ENCODE peak calls at places on chromosomes 5 and 9, in six cellular contexts. One of them, this sample, is unnamed.

GRCh38 chr5:141841781-141842180 is 36.4 kb downstream of the PCDH1 start:
- DNase-seq in mesenchymal stem cell: no peak
- DNase-seq in lung: peak; percentile 70
- DNase-seq in AG09309: no peak
- DNase-seq in RWPE2: no peak
- DNase-seq in PC-9: no peak
- DNase-seq in this sample: no peak

GRCh38 chr9:102479191-102479590 is 515.9 kb upstream of the CYLC2 start:
- DNase-seq in lung: no peak
- DNase-seq in PC-9: no peak
- DNase-seq in mesenchymal stem cell: no peak
- DNase-seq in RWPE2: no peak
- DNase-seq in AG09309: no peak
- DNase-seq in this sample: peak; percentile 3

GRCh38 chr9:129339539-129340157 is 161.6 kb upstream of the IER5L start:
- DNase-seq in AG09309: no peak
- DNase-seq in lung: no peak
- DNase-seq in mesenchymal stem cell: no peak
- DNase-seq in PC-9: no peak
- DNase-seq in RWPE2: no peak
- DNase-seq in this sample: no peak

GRCh38 chr5:178642351-178642909 is 15.6 kb upstream of the CLK4 start:
- DNase-seq in RWPE2: peak; percentile 100
- DNase-seq in PC-9: peak; percentile 98
- DNase-seq in AG09309: peak; percentile 75
- DNase-seq in mesenchymal stem cell: peak; percentile 90
- DNase-seq in lung: no peak
- DNase-seq in this sample: peak; percentile 93

GRCh38 chr5:112407666-112408065 is 11.4 kb downstream of the EPB41L4A start:
- DNase-seq in mesenchymal stem cell: no peak
- DNase-seq in lung: no peak
- DNase-seq in PC-9: peak; percentile 59
- DNase-seq in RWPE2: no peak
- DNase-seq in AG09309: no peak
- DNase-seq in this sample: no peak

GRCh38 chr5:157744055-157745011 is 821 bp downstream of the LSM11 start:
- DNase-seq in PC-9: no peak
- DNase-seq in lung: no peak
- DNase-seq in mesenchymal stem cell: peak; percentile 30
- DNase-seq in AG09309: no peak
- DNase-seq in RWPE2: no peak
- DNase-seq in this sample: no peak

GRCh38 chr5:108345541-108346171 is 36.2 kb downstream of the FBXL17 start:
- DNase-seq in PC-9: peak; percentile 51
- DNase-seq in AG09309: no peak
- DNase-seq in RWPE2: no peak
- DNase-seq in lung: no peak
- DNase-seq in mesenchymal stem cell: peak; percentile 69
- DNase-seq in this sample: peak; percentile 72

GRCh38 chr5:111731638-111732037 is 25.4 kb downstream of the NREP start:
- DNase-seq in lung: no peak
- DNase-seq in RWPE2: no peak
- DNase-seq in mesenchymal stem cell: no peak
- DNase-seq in PC-9: no peak
- DNase-seq in AG09309: no peak
- DNase-seq in this sample: no peak

GRCh38 chr9:131747352-131747751 is 7.5 kb upstream of the RAPGEF1 start:
- DNase-seq in lung: no peak
- DNase-seq in AG09309: peak; percentile 47
- DNase-seq in mesenchymal stem cell: peak; percentile 81
- DNase-seq in RWPE2: no peak
- DNase-seq in PC-9: peak; percentile 61
- DNase-seq in this sample: peak; percentile 79

GRCh38 chr9:133457748-133458147 is 2.0 kb upstream of the CACFD1 start:
- DNase-seq in RWPE2: no peak
- DNase-seq in mesenchymal stem cell: no peak
- DNase-seq in AG09309: no peak
- DNase-seq in PC-9: no peak
- DNase-seq in lung: no peak
- DNase-seq in this sample: no peak

GRCh38 chr9:133457233-133457632 is 2.5 kb upstream of the CACFD1 start:
- DNase-seq in AG09309: no peak
- DNase-seq in mesenchymal stem cell: no peak
- DNase-seq in RWPE2: no peak
- DNase-seq in PC-9: no peak
- DNase-seq in lung: no peak
- DNase-seq in this sample: no peak

GRCh38 chr9:133460405-133461175 is 812 bp downstream of the CACFD1 start:
- DNase-seq in PC-9: peak; percentile 80
- DNase-seq in AG09309: no peak
- DNase-seq in lung: peak; percentile 85
- DNase-seq in mesenchymal stem cell: peak; percentile 50
- DNase-seq in RWPE2: no peak
- DNase-seq in this sample: peak; percentile 15

GRCh38 chr9:133459476-133460404 is at the start of gene CACFD1:
- DNase-seq in mesenchymal stem cell: peak; percentile 95
- DNase-seq in PC-9: peak; percentile 87
- DNase-seq in AG09309: peak; percentile 31
- DNase-seq in lung: peak; percentile 98
- DNase-seq in RWPE2: peak; percentile 97
- DNase-seq in this sample: peak; percentile 93

DNA sequence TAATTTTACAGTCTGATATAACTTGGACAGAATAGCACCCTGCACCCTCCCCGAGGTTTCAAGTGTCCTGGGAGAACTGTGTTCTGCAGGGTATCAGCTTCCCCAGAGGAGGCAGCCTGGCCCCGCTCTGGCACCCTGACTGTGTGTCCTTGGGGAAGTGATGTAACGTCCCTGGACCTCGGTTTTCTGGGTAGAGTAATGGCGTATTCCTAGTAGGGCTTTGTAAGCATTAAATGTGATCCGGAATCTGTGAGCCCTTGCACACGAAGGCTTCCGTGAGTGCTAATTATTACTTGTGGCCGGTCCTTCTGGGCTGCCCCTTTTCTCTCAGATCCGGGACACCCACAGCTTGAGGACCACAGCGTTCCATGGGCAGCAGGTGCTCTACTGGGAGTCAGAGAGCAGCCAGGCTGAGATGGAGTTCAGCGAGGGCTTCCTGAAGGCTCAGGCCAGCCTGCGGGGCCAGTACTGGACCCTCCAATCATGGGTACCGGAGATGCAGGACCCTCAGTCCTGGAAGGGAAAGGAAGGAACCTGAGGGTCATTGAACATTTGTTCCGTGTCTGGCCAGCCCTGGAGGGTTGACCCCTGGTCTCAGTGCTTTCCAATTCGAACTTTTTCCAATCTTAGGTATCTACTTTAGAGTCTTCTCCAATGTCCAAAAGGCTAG is 1.0 kb upstream of the CACFD1 start:
- DNase-seq in AG09309: no peak
- DNase-seq in RWPE2: no peak
- DNase-seq in mesenchymal stem cell: no peak
- DNase-seq in PC-9: no peak
- DNase-seq in lung: no peak
- DNase-seq in this sample: no peak
- H3K4me3 ChIP-seq in AG09309: peak overlapping the region; percentile 78
- H3K4me3 ChIP-seq in RWPE2: peak overlapping the region; percentile 71
- H3K4me3 ChIP-seq in mesenchymal stem cell: no peak overlapping the region
- H3K4me3 ChIP-seq in PC-9: peak overlapping the region; percentile 61
- H3K4me3 ChIP-seq in lung: no peak overlapping the region
- H3K4me3 ChIP-seq in this sample: no peak overlapping the region

DNA sequence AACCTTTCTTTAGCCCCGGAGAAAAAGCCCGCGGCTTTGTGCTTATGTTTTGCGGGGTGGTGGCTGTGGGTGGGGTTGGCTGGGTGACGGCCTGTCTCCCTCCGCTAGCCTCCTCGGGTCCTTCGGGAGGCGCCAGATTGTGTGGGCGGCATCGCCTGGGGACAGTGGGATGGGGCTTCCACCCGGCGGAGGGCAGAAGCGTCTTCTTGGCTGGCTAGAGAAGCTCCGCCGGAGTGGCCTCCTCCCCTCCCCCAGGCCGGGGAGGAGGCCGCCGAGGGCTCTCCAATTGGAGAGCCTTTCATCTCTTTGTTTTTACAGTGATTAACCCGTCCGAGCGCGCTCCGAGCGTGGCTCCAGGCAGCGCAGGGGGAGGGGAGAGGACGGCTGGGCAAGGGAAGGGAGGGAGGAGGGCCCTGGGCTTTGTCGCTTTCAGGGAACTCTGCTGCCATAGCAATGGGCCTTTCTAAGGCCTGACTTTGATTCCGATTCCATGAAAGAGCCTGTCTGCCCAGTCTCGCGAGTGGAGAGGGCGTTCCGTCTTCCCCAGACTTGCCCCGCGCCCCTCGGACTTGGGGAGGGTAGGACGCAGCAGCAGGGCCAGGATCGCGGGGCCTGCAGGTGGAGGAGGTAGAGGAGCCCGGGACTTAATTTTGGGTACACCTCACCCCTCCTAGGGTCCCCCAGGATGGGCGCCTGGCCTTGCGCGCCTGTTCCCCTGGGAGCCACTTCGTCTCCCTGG is 36.7 kb upstream of the TIFAB start:
- DNase-seq in mesenchymal stem cell: peak; percentile 18
- DNase-seq in AG09309: no peak
- DNase-seq in PC-9: no peak
- DNase-seq in RWPE2: peak; percentile 76
- DNase-seq in lung: no peak
- DNase-seq in this sample: peak; percentile 49
- H3K4me3 ChIP-seq in mesenchymal stem cell: peak overlapping the region; percentile 40
- H3K4me3 ChIP-seq in AG09309: peak overlapping the region; percentile 44
- H3K4me3 ChIP-seq in PC-9: peak overlapping the region; percentile 40
- H3K4me3 ChIP-seq in RWPE2: peak overlapping the region; percentile 20
- H3K4me3 ChIP-seq in lung: no peak overlapping the region
- H3K4me3 ChIP-seq in this sample: peak overlapping the region; percentile 46

GRCh38 chr5:138029944-138030343 is 2.9 kb downstream of the FAM13B start:
- DNase-seq in RWPE2: no peak
- DNase-seq in lung: no peak
- DNase-seq in PC-9: no peak
- DNase-seq in AG09309: no peak
- DNase-seq in mesenchymal stem cell: no peak
- DNase-seq in this sample: no peak
- H3K4me3 ChIP-seq in RWPE2: no peak overlapping the region
- H3K4me3 ChIP-seq in lung: no peak overlapping the region
- H3K4me3 ChIP-seq in PC-9: no peak overlapping the region
- H3K4me3 ChIP-seq in AG09309: no peak overlapping the region
- H3K4me3 ChIP-seq in mesenchymal stem cell: no peak overlapping the region
- H3K4me3 ChIP-seq in this sample: no peak overlapping the region

DNA sequence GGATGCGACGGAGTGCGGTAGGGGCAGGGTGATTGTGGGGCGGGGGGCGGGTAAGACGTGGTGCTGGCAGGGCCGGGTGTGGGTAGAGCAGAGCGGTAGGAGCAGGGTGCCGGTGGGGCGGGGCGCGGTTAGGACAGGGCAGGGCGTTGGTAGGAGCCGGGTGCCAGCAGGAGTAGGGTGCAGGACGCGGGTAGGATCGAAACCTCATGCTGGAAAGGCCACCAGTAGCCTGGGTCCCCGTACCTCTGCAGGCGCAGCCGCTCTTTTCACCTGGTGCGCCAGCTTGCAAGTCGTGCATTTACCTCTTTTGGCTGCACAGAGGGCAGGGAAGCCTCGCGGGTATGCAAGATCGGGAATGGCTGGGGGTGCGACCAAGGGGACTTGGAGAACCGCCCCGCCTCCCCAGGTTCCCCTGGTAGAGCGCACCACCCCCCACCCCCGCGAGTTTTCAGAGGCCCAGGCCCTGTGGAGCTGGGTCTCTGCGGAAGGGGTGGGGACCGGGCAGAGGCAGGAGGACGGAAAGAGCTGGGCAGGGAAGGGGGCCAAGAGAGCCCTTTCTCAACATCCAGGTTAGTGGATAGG is 104.8 kb upstream of the SIMC1 start:
- DNase-seq in RWPE2: peak; percentile 74
- DNase-seq in AG09309: no peak
- DNase-seq in PC-9: no peak
- DNase-seq in mesenchymal stem cell: no peak
- DNase-seq in lung: no peak
- DNase-seq in this sample: no peak
- H3K4me3 ChIP-seq in RWPE2: peak overlapping the region; percentile 8
- H3K4me3 ChIP-seq in AG09309: no peak overlapping the region
- H3K4me3 ChIP-seq in PC-9: no peak overlapping the region
- H3K4me3 ChIP-seq in mesenchymal stem cell: no peak overlapping the region
- H3K4me3 ChIP-seq in lung: no peak overlapping the region
- H3K4me3 ChIP-seq in this sample: no peak overlapping the region

GRCh38 chr9:137969008-137969407 is 91.4 kb downstream of the CACNA1B start:
- DNase-seq in mesenchymal stem cell: no peak
- DNase-seq in RWPE2: peak; percentile 23
- DNase-seq in PC-9: no peak
- DNase-seq in lung: no peak
- DNase-seq in AG09309: no peak
- DNase-seq in this sample: no peak
- H3K4me3 ChIP-seq in mesenchymal stem cell: no peak overlapping the region
- H3K4me3 ChIP-seq in RWPE2: no peak overlapping the region
- H3K4me3 ChIP-seq in PC-9: no peak overlapping the region
- H3K4me3 ChIP-seq in lung: no peak overlapping the region
- H3K4me3 ChIP-seq in AG09309: no peak overlapping the region
- H3K4me3 ChIP-seq in this sample: no peak overlapping the region

DNA sequence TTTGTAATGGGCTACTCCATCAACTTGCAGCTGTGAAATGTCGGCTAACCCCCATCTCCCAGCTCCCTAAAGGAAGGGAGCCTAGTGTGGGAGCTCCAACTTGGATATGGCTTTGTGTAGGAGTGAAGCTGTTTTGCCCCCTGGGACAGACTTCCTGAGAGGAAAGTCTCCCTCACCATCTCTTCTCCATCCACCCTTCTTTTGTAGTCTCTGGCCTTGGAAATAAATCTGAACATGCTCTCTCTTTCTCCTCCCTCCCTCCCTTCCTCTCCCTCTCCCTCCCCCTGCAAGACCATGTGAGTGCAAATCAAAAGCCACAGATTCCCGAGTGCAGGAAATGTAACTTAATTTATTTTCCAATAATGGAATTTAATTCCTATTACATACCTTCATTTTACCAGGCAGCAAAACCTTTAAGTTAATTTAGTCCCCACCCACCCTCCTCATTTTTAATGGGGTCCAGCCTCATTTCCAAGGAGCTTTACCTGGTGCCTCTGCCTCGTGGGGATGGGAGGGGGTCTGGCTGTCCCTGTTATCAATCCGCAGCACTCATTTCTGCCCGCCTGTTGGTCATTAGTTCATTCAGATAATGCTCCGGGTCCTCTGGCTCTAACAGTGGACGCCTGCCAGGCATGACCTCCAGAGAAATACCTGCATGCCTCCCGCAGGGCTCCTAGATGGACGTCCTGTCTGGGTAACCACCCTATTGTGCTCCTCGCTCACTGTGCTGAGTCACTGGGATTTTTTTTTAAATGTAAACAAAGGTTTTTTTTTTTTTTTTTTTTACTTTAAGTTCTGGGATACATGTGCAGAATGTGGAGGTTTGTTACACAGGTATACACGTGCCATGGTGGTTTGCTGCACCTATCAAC is 122.8 kb upstream of the TAF11L2 start:
- DNase-seq in RWPE2: peak; percentile 90
- DNase-seq in lung: no peak
- DNase-seq in AG09309: no peak
- DNase-seq in mesenchymal stem cell: peak; percentile 61
- DNase-seq in PC-9: peak; percentile 74
- DNase-seq in this sample: peak; percentile 60
- H3K4me3 ChIP-seq in RWPE2: no peak overlapping the region
- H3K4me3 ChIP-seq in lung: no peak overlapping the region
- H3K4me3 ChIP-seq in AG09309: no peak overlapping the region
- H3K4me3 ChIP-seq in mesenchymal stem cell: no peak overlapping the region
- H3K4me3 ChIP-seq in PC-9: peak overlapping the region; percentile 43
- H3K4me3 ChIP-seq in this sample: peak overlapping the region; percentile 11

This sample was measured in choroid plexus epithelial cell.